ENCODE peak calls at places on chromosomes 3 and 15, in four cellular contexts. E is A673, U is Calu3, D is lower leg skin. Y is an unnamed sample.

GRCh38 chr3:89841041-89841440 is 733.6 kb downstream of the EPHA3 start:
- DNase-seq in E (no peak), D (no peak), U (no peak), Y (no peak)

GRCh38 chr3:126146034-126146433 is 34.4 kb downstream of the ALDH1L1 start:
- DNase-seq in E (no peak), D (no peak), U (no peak), Y (peak; percentile 68)

GRCh38 chr3:184160456-184160855 is 5.3 kb downstream of the DVL3 start:
- DNase-seq in U (no peak), D (no peak), E (no peak), Y (no peak)

GRCh38 chr3:157248590-157249425 is 88.9 kb upstream of the CCNL1 start:
- DNase-seq in E (peak; percentile 71), D (no peak), U (peak; percentile 67), Y (no peak)

GRCh38 chr3:160831411-160831810 is 75.4 kb downstream of the PPM1L start:
- DNase-seq in U (no peak), E (no peak), D (no peak), Y (no peak)

GRCh38 chr15:99993681-99994131 is 260.5 kb upstream of the LYSMD4 start:
- DNase-seq in U (no peak), E (no peak), D (no peak), Y (no peak)

GRCh38 chr3:97823503-97824004 is 1.7 kb downstream of the CRYBG3 start:
- DNase-seq in D (no peak), E (peak; percentile 16), U (no peak), Y (no peak)

GRCh38 chr3:124075758-124076157 is 83.8 kb upstream of the ROPN1 start:
- DNase-seq in E (no peak), U (no peak), D (no peak), Y (no peak)

GRCh38 chr3:125028657-125029056 is 27.1 kb downstream of the HEG1 start:
- DNase-seq in U (no peak), D (no peak), E (no peak), Y (no peak)

GRCh38 chr15:90829942-90830440 is 38.4 kb upstream of the FURIN start:
- DNase-seq in U (no peak), E (no peak), D (peak; percentile 43), Y (no peak)

GRCh38 chr3:73512095-73512494 is 112.6 kb downstream of the PDZRN3 start:
- DNase-seq in U (no peak), E (no peak), D (no peak), Y (no peak)

GRCh38 chr3:142904639-142905441 is 16.0 kb upstream of the PCOLCE2 start:
- DNase-seq in E (peak; percentile 7), D (no peak), U (peak; percentile 65), Y (no peak)

GRCh38 chr3:100970537-100970936 is 22.7 kb downstream of the ABI3BP start:
- DNase-seq in D (no peak), U (no peak), E (no peak), Y (no peak)

GRCh38 chr15:29058903-29059539 is 173.2 kb downstream of the APBA2 start:
- DNase-seq in U (no peak), E (no peak), D (no peak), Y (no peak)

GRCh38 chr15:80660114-80660513 is 35.0 kb upstream of the ABHD17C start:
- DNase-seq in E (peak; percentile 3), D (peak; percentile 42), U (peak; percentile 66), Y (no peak)

GRCh38 chr3:194310060-194310481 is 41.1 kb downstream of the CPN2 start:
- DNase-seq in U (no peak), D (no peak), E (no peak), Y (no peak)
- TF ChIP-seq CTCF in U (no peak), D (no peak), E (no peak), Y (no peak)

DNA sequence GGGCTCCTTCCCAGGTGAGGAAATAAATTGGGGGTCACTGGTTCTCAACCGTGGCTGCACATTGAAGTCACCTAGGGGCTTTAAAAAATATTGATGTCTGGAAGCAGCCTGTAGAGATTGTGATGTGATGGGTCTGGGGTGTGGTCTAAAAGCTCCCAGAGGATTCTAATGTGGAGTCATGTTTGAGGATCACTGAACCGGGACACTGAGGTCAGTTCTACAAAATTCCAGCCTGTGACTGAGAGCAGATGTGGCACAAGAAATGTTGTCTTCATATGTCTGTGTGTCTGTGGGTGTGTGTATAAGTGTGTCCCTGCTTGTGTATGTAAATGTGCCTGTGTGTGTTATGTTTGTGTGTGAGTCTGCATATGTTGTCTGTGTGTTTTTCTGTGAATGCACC is 79.9 kb downstream of the TLE3 start:
- DNase-seq in D (no peak), U (no peak), E (no peak), Y (no peak)
- TF ChIP-seq CTCF in D (no peak), U (no peak), E (no peak), Y (no peak)

GRCh38 chr3:114584734-114585371 is 291.0 kb downstream of the TIGIT start:
- DNase-seq in D (no peak), U (no peak), E (peak; percentile 37), Y (no peak)
- TF ChIP-seq CTCF in D (no peak), U (no peak), E (peak; percentile 26), Y (no peak)

GRCh38 chr15:50426428-50426827 is 2.2 kb downstream of the USP8 start:
- DNase-seq in U (no peak), D (no peak), E (no peak), Y (no peak)

GRCh38 chr15:50425219-50425618 is 1.0 kb downstream of the USP8 start:
- DNase-seq in D (no peak), E (no peak), U (no peak), Y (no peak)

GRCh38 chr15:50424066-50424890 is at the start of gene USP8:
- DNase-seq in E (peak; percentile 99), D (peak; percentile 95), U (peak; percentile 98), Y (peak; percentile 97)
- TF ChIP-seq CTCF in E (no peak), D (no peak), U (no peak), Y (no peak)